ENCODE peak calls at places on chromosomes 1 and 21, in seven cellular contexts. I is neuronal stem cell; S is CD8-positive, alpha-beta T cell; R is suprapubic skin; Q is A549; B is MM.1S; G is CD8-positive, alpha-beta memory T cell. L is an unnamed sample. For H3K4me1, the result is how much of the 10 kb centered on the place peaks cover.

GRCh38 chr1:219443763-219444162 is 169.1 kb downstream of the ZC3H11B start:
- DNase-seq in I (no peak), S (no peak), B (no peak), G (no peak), R (no peak), Q (no peak), L (no peak)

GRCh38 chr1:112529301-112529700 is 20.5 kb downstream of the WNT2B start:
- DNase-seq in I (no peak), Q (no peak), G (no peak), R (no peak), S (no peak), B (no peak), L (no peak)

GRCh38 chr1:169105434-169106094 is 926 bp upstream of the ATP1B1 start:
- DNase-seq in Q (peak), S (peak), R (peak), I (no peak), B (peak), G (no peak), L (no peak)

GRCh38 chr21:22925032-22925431 is 1926.8 kb downstream of the NCAM2 start:
- DNase-seq in G (no peak), I (no peak), Q (no peak), S (no peak), R (no peak), B (no peak), L (no peak)

GRCh38 chr1:59107916-59108315 is 189.0 kb upstream of the FGGY start:
- DNase-seq in G (no peak), B (no peak), R (no peak), S (no peak), Q (no peak), I (no peak), L (no peak)

GRCh38 chr1:109769335-109770078 is 5.8 kb upstream of the EPS8L3 start:
- DNase-seq in R (peak), Q (no peak), B (no peak), G (no peak), I (no peak), S (no peak), L (no peak)

GRCh38 chr1:112172294-112172882 is 182.9 kb upstream of the KCND3 start:
- DNase-seq in R (no peak), G (no peak), I (peak), B (peak), S (no peak), Q (no peak), L (no peak)

GRCh38 chr1:41464886-41465285 is 19.6 kb downstream of the EDN2 start:
- DNase-seq in S (no peak), G (no peak), B (no peak), I (no peak), R (no peak), Q (no peak), L (no peak)

GRCh38 chr1:64515427-64515826 is 45.5 kb downstream of the CACHD1 start:
- DNase-seq in R (no peak), I (no peak), B (no peak), G (no peak), S (no peak), Q (no peak), L (no peak)

GRCh38 chr1:165383067-165383466 is 26.6 kb upstream of the LMX1A start:
- DNase-seq in G (no peak), I (no peak), R (no peak), B (no peak), S (no peak), Q (no peak), L (no peak)

GRCh38 chr21:42039911-42040351 is 29.8 kb upstream of the ZBTB21 start:
- DNase-seq in S (no peak), R (no peak), I (no peak), Q (no peak), B (no peak), G (no peak), L (no peak)

GRCh38 chr1:43653339-43653738 is 3.4 kb downstream of the KDM4A start:
- DNase-seq in Q (peak), S (no peak), G (no peak), B (peak), I (no peak), R (no peak), L (no peak)

GRCh38 chr1:8185400-8185799 is 132.5 kb upstream of the SLC45A1 start:
- DNase-seq in S (no peak), Q (no peak), B (no peak), G (no peak), I (no peak), R (no peak), L (no peak)

GRCh38 chr21:46307625-46308024 is 16.0 kb downstream of the C21orf58 start:
- DNase-seq in B (no peak), S (no peak), Q (no peak), I (no peak), R (no peak), G (no peak), L (no peak)

GRCh38 chr1:3550511-3551289 is 60.6 kb downstream of the MEGF6 start:
- DNase-seq in G (no peak), Q (no peak), S (no peak), I (no peak), R (no peak), B (no peak), L (no peak)

GRCh38 chr1:57927003-57927402 is 503.1 kb upstream of the DAB1 start:
- DNase-seq in B (no peak), R (no peak), G (no peak), S (no peak), Q (no peak), I (no peak), L (no peak)

GRCh38 chr1:57922130-57922529 is 498.3 kb upstream of the DAB1 start:
- DNase-seq in S (no peak), G (no peak), R (no peak), B (no peak), I (no peak), Q (no peak), L (no peak)

GRCh38 chr1:57926025-57926552 is 502.2 kb upstream of the DAB1 start:
- DNase-seq in G (no peak), S (no peak), R (no peak), I (no peak), B (no peak), Q (no peak), L (no peak)
- H3K4me3 ChIP-seq in G (no peak), S (no peak), R (no peak), I (no peak), B (no peak), Q (no peak), L (no peak)

DNA sequence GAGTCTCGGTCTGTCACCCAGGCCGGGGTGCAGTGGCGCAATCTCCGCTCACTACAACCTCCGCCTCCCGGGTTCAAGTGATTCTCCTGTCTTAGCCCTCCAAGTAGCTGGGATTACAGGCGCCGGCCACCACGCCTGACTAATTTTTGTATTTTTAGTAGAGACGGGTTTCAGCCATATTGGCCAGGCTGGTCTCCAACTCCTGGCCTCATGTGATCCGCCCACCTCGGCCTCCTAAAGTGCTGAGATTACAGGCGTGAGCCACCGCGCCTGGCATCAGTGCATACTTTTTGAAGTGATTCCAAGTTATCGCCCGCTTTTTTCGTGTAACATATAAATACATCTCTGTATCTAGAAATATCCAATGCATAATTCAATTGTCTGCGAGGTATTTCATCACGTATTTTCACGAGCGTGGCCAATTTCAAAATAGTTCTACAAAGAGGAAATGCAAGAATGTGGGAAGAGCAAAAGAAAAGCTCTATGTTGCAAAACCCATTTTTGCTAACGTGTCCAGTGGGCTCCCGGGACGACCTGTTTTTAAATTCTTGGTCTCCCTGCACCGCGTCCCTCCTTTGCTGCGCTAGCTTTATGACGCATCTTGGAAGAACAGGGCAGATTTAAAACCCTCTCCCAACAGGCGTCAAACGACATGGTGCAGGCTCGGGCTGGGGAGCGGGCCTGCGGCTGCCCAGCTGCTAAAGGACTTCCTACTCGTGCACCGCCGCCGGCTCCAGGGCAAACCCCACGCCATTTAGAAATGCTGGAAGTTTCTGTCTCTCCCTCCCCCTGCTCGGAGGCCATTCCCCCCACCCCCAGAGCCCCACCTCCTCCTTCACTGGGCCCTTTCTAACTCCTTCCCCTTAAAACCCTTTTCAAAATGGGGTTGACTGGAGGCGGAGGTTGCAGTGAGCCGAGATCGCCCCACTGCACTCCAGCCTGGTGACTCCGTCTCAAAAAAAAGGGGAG is 918 bp upstream of the IFNGR2 start:
- DNase-seq in Q (peak), S (no peak), I (peak), G (no peak), R (peak), B (no peak), L (no peak)
- H3K4me1 ChIP-seq in Q (under half), S (under half), I (under half), G (under half), R (under half), B (under half), L (under half)

GRCh38 chr1:77589231-77589630 is 93.2 kb downstream of the ZZZ3 start:
- DNase-seq in R (no peak), S (no peak), I (no peak), B (no peak), Q (no peak), G (no peak), L (no peak)

GRCh38 chr1:77594366-77595112 is 87.9 kb downstream of the ZZZ3 start:
- DNase-seq in R (no peak), B (peak), I (no peak), S (no peak), Q (no peak), G (no peak), L (no peak)

GRCh38 chr1:77590653-77591052 is 91.8 kb downstream of the ZZZ3 start:
- DNase-seq in I (no peak), R (no peak), B (no peak), S (no peak), G (no peak), Q (no peak), L (no peak)

DNA sequence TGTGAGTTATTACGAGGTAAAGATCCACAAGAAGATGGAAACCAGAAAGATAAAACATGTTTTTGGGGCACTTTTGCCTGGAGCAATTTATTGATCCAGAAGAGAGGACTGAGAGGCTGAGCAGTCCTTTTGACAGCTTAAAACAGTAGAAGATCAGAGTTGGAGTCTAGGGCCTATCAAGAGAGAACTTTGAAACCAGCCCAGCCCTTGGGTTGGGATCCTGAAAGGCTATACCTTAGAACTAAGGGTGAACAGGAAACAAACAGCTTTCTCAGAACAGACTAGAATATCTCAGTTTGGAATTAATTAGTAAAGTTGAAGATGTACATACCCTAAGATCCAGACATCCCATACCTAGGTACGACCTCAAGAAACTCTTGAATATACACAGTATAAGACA is 89.6 kb downstream of the ZZZ3 start:
- DNase-seq in I (no peak), G (no peak), R (no peak), S (no peak), B (no peak), Q (no peak), L (no peak)
- H3K27ac ChIP-seq in I (no peak), G (no peak), R (no peak), S (no peak), B (no peak), Q (no peak), L (no peak)

GRCh38 chr21:25732091-25732760 is 2.5 kb downstream of the ATP5PF start:
- DNase-seq in B (no peak), R (no peak), G (no peak), Q (no peak), I (no peak), S (no peak), L (no peak)
- H3K4me3 ChIP-seq in B (no peak), R (no peak), G (no peak), Q (no peak), I (no peak), S (no peak), L (no peak)

GRCh38 chr1:54927475-54928240 is 40.7 kb upstream of the DHCR24 start:
- DNase-seq in G (no peak), Q (no peak), S (no peak), I (no peak), R (peak), B (no peak), L (no peak)
- H3K4me1 ChIP-seq in G (under half), Q (under half), S (under half), I (under half), R (under half), B (under half), L (under half)

L was measured in CD4-positive, alpha-beta memory T cell.